ENCODE peak calls at places on chromosome 19, in ten cellular contexts. One of them, this sample, is unnamed.

GRCh38 chr19:38698225-38699026 is 45.8 kb downstream of the CAPN12 start:
- DNase-seq in cardiac muscle cell: no peak
- DNase-seq in right atrium auricular region: no peak
- DNase-seq in astrocyte of the spinal cord: no peak
- DNase-seq in brain microvascular endothelial cell: no peak
- DNase-seq in PC-9: no peak
- DNase-seq in body of pancreas: no peak
- DNase-seq in gastrocnemius medialis: no peak
- DNase-seq in HL-60: no peak
- DNase-seq in cardiac fibroblast: no peak
- DNase-seq in this sample: no peak

GRCh38 chr19:3471954-3472655 is 8.2 kb downstream of the SMIM24 start:
- DNase-seq in brain microvascular endothelial cell: no peak
- DNase-seq in right atrium auricular region: no peak
- DNase-seq in PC-9: no peak
- DNase-seq in cardiac muscle cell: peak
- DNase-seq in HL-60: no peak
- DNase-seq in cardiac fibroblast: peak
- DNase-seq in body of pancreas: no peak
- DNase-seq in astrocyte of the spinal cord: no peak
- DNase-seq in gastrocnemius medialis: no peak
- DNase-seq in this sample: no peak

GRCh38 chr19:4089400-4089908 is 22.8 kb upstream of the ZBTB7A start:
- DNase-seq in gastrocnemius medialis: no peak
- DNase-seq in cardiac fibroblast: no peak
- DNase-seq in body of pancreas: no peak
- DNase-seq in right atrium auricular region: no peak
- DNase-seq in PC-9: no peak
- DNase-seq in HL-60: no peak
- DNase-seq in astrocyte of the spinal cord: no peak
- DNase-seq in brain microvascular endothelial cell: no peak
- DNase-seq in cardiac muscle cell: no peak
- DNase-seq in this sample: no peak

GRCh38 chr19:48558018-48558684 is 6.2 kb downstream of the SULT2B1 start:
- DNase-seq in cardiac muscle cell: no peak
- DNase-seq in right atrium auricular region: no peak
- DNase-seq in cardiac fibroblast: peak
- DNase-seq in PC-9: no peak
- DNase-seq in astrocyte of the spinal cord: peak
- DNase-seq in gastrocnemius medialis: no peak
- DNase-seq in body of pancreas: peak
- DNase-seq in brain microvascular endothelial cell: peak
- DNase-seq in HL-60: peak
- DNase-seq in this sample: peak

GRCh38 chr19:1373534-1374249 is 10.0 kb upstream of the NDUFS7 start:
- DNase-seq in right atrium auricular region: no peak
- DNase-seq in astrocyte of the spinal cord: peak
- DNase-seq in cardiac muscle cell: peak
- DNase-seq in brain microvascular endothelial cell: no peak
- DNase-seq in HL-60: no peak
- DNase-seq in cardiac fibroblast: peak
- DNase-seq in PC-9: no peak
- DNase-seq in body of pancreas: peak
- DNase-seq in gastrocnemius medialis: no peak
- DNase-seq in this sample: peak

GRCh38 chr19:50925734-50926133 is 14.5 kb upstream of the KLK4 start:
- DNase-seq in brain microvascular endothelial cell: no peak
- DNase-seq in astrocyte of the spinal cord: no peak
- DNase-seq in body of pancreas: no peak
- DNase-seq in gastrocnemius medialis: no peak
- DNase-seq in PC-9: peak
- DNase-seq in cardiac fibroblast: no peak
- DNase-seq in HL-60: no peak
- DNase-seq in cardiac muscle cell: no peak
- DNase-seq in right atrium auricular region: no peak
- DNase-seq in this sample: peak

GRCh38 chr19:19185853-19186728 is 5.9 kb downstream of the BORCS8 start:
- DNase-seq in HL-60: peak
- DNase-seq in gastrocnemius medialis: no peak
- DNase-seq in cardiac fibroblast: peak
- DNase-seq in PC-9: peak
- DNase-seq in body of pancreas: peak
- DNase-seq in right atrium auricular region: no peak
- DNase-seq in cardiac muscle cell: peak
- DNase-seq in brain microvascular endothelial cell: no peak
- DNase-seq in astrocyte of the spinal cord: no peak
- DNase-seq in this sample: peak

GRCh38 chr19:39670998-39671397 is 15.3 kb downstream of the LGALS16 start:
- DNase-seq in cardiac fibroblast: no peak
- DNase-seq in brain microvascular endothelial cell: no peak
- DNase-seq in gastrocnemius medialis: no peak
- DNase-seq in HL-60: no peak
- DNase-seq in right atrium auricular region: no peak
- DNase-seq in body of pancreas: no peak
- DNase-seq in PC-9: no peak
- DNase-seq in astrocyte of the spinal cord: no peak
- DNase-seq in cardiac muscle cell: no peak
- DNase-seq in this sample: no peak

GRCh38 chr19:10230155-10230903 is 802 bp downstream of the S1PR2 start:
- DNase-seq in astrocyte of the spinal cord: no peak
- DNase-seq in cardiac fibroblast: peak
- DNase-seq in HL-60: no peak
- DNase-seq in PC-9: peak
- DNase-seq in right atrium auricular region: no peak
- DNase-seq in gastrocnemius medialis: no peak
- DNase-seq in cardiac muscle cell: peak
- DNase-seq in body of pancreas: peak
- DNase-seq in brain microvascular endothelial cell: no peak
- DNase-seq in this sample: peak

GRCh38 chr19:51347209-51347928 is 5.4 kb upstream of the VSIG10L start:
- DNase-seq in right atrium auricular region: no peak
- DNase-seq in cardiac muscle cell: no peak
- DNase-seq in gastrocnemius medialis: no peak
- DNase-seq in astrocyte of the spinal cord: no peak
- DNase-seq in PC-9: no peak
- DNase-seq in brain microvascular endothelial cell: no peak
- DNase-seq in body of pancreas: no peak
- DNase-seq in HL-60: no peak
- DNase-seq in cardiac fibroblast: no peak
- DNase-seq in this sample: no peak

GRCh38 chr19:51294977-51295375 is 16.5 kb upstream of the IGLON5 start:
- DNase-seq in cardiac fibroblast: no peak
- DNase-seq in brain microvascular endothelial cell: no peak
- DNase-seq in right atrium auricular region: no peak
- DNase-seq in gastrocnemius medialis: no peak
- DNase-seq in astrocyte of the spinal cord: no peak
- DNase-seq in PC-9: no peak
- DNase-seq in cardiac muscle cell: no peak
- DNase-seq in body of pancreas: no peak
- DNase-seq in HL-60: no peak
- DNase-seq in this sample: no peak

GRCh38 chr19:33705860-33706259 is 84.1 kb downstream of the CHST8 start:
- DNase-seq in brain microvascular endothelial cell: no peak
- DNase-seq in cardiac fibroblast: no peak
- DNase-seq in HL-60: no peak
- DNase-seq in cardiac muscle cell: no peak
- DNase-seq in PC-9: no peak
- DNase-seq in gastrocnemius medialis: no peak
- DNase-seq in body of pancreas: no peak
- DNase-seq in astrocyte of the spinal cord: no peak
- DNase-seq in right atrium auricular region: no peak
- DNase-seq in this sample: no peak

GRCh38 chr19:33703821-33704220 is 82.1 kb downstream of the CHST8 start:
- DNase-seq in brain microvascular endothelial cell: no peak
- DNase-seq in right atrium auricular region: no peak
- DNase-seq in gastrocnemius medialis: no peak
- DNase-seq in PC-9: no peak
- DNase-seq in cardiac fibroblast: no peak
- DNase-seq in astrocyte of the spinal cord: no peak
- DNase-seq in HL-60: no peak
- DNase-seq in body of pancreas: no peak
- DNase-seq in cardiac muscle cell: no peak
- DNase-seq in this sample: no peak

GRCh38 chr19:33703438-33703750 is 81.6 kb downstream of the CHST8 start:
- DNase-seq in body of pancreas: no peak
- DNase-seq in brain microvascular endothelial cell: no peak
- DNase-seq in right atrium auricular region: no peak
- DNase-seq in astrocyte of the spinal cord: no peak
- DNase-seq in cardiac muscle cell: no peak
- DNase-seq in cardiac fibroblast: no peak
- DNase-seq in HL-60: no peak
- DNase-seq in PC-9: no peak
- DNase-seq in gastrocnemius medialis: no peak
- DNase-seq in this sample: no peak

GRCh38 chr19:33704271-33704670 is 82.5 kb downstream of the CHST8 start:
- DNase-seq in HL-60: no peak
- DNase-seq in brain microvascular endothelial cell: no peak
- DNase-seq in astrocyte of the spinal cord: no peak
- DNase-seq in right atrium auricular region: no peak
- DNase-seq in cardiac muscle cell: no peak
- DNase-seq in body of pancreas: no peak
- DNase-seq in gastrocnemius medialis: no peak
- DNase-seq in PC-9: no peak
- DNase-seq in cardiac fibroblast: no peak
- DNase-seq in this sample: no peak

GRCh38 chr19:33705090-33705847 is 83.5 kb downstream of the CHST8 start:
- DNase-seq in cardiac muscle cell: no peak
- DNase-seq in HL-60: no peak
- DNase-seq in right atrium auricular region: no peak
- DNase-seq in PC-9: no peak
- DNase-seq in gastrocnemius medialis: no peak
- DNase-seq in cardiac fibroblast: no peak
- DNase-seq in body of pancreas: no peak
- DNase-seq in brain microvascular endothelial cell: no peak
- DNase-seq in astrocyte of the spinal cord: no peak
- DNase-seq in this sample: no peak
- TF ChIP-seq CTCF in cardiac muscle cell: no peak
- TF ChIP-seq CTCF in HL-60: no peak
- TF ChIP-seq CTCF in right atrium auricular region: no peak
- TF ChIP-seq CTCF in PC-9: peak
- TF ChIP-seq CTCF in gastrocnemius medialis: no peak
- TF ChIP-seq CTCF in cardiac fibroblast: no peak
- TF ChIP-seq CTCF in body of pancreas: no peak
- TF ChIP-seq CTCF in brain microvascular endothelial cell: no peak
- TF ChIP-seq CTCF in astrocyte of the spinal cord: no peak
- TF ChIP-seq CTCF in this sample: no peak

DNA sequence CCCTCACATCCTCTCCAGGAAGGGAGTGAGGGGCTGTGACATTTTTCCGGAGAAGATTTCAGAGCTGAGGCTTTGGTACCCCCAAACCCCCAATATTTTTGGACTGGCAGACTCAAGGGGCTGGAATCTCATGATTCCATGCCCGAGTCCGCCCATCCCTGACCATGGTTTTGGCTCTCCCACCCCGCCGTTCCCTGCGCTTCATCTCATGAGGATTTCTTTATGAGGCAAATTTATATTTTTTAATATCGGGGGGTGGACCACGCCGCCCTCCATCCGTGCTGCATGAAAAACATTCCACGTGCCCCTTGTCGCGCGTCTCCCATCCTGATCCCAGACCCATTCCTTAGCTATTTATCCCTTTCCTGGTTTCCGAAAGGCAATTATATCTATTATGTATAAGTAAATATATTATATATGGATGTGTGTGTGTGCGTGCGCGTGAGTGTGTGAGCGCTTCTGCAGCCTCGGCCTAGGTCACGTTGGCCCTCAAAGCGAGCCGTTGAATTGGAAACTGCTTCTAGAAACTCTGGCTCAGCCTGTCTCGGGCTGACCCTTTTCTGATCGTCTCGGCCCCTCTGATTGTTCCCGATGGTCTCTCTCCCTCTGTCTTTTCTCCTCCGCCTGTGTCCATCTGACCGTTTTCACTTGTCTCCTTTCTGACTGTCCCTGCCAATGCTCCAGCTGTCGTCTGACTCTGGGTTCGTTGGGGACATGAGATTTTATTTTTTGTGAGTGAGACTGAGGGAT is 6.6 kb downstream of the FOSB start:
- DNase-seq in cardiac fibroblast: peak
- DNase-seq in gastrocnemius medialis: no peak
- DNase-seq in brain microvascular endothelial cell: peak
- DNase-seq in PC-9: no peak
- DNase-seq in astrocyte of the spinal cord: peak
- DNase-seq in HL-60: no peak
- DNase-seq in right atrium auricular region: no peak
- DNase-seq in body of pancreas: no peak
- DNase-seq in cardiac muscle cell: no peak
- DNase-seq in this sample: peak
- H3K4me3 ChIP-seq in cardiac fibroblast: no peak
- H3K4me3 ChIP-seq in gastrocnemius medialis: no peak
- H3K4me3 ChIP-seq in brain microvascular endothelial cell: no peak
- H3K4me3 ChIP-seq in PC-9: no peak
- H3K4me3 ChIP-seq in astrocyte of the spinal cord: no peak
- H3K4me3 ChIP-seq in HL-60: no peak
- H3K4me3 ChIP-seq in right atrium auricular region: no peak
- H3K4me3 ChIP-seq in body of pancreas: no peak
- H3K4me3 ChIP-seq in cardiac muscle cell: no peak
- H3K4me3 ChIP-seq in this sample: no peak

DNA sequence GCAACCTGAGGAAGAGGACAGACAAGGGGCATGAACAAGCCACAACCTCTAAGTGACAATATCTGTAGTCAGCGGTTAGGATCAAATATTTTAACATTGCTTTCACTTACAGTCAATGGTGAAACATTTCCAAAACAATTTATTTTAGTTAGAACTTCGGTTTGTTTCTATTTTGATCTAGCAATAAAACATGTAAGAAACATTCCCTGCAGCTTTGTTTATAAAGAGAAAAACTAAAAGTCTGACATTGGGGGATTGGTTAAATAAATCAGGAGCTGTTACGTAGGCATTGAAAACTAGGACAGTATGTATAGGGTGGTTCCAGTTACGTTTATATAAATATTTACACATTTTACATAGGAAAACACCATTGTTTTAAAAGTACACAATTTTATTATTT is 3.4 kb downstream of the URI1 start:
- DNase-seq in PC-9: no peak
- DNase-seq in HL-60: no peak
- DNase-seq in cardiac muscle cell: no peak
- DNase-seq in brain microvascular endothelial cell: no peak
- DNase-seq in right atrium auricular region: no peak
- DNase-seq in astrocyte of the spinal cord: no peak
- DNase-seq in body of pancreas: no peak
- DNase-seq in cardiac fibroblast: no peak
- DNase-seq in gastrocnemius medialis: no peak
- DNase-seq in this sample: no peak
- TF ChIP-seq CTCF in PC-9: no peak
- TF ChIP-seq CTCF in HL-60: no peak
- TF ChIP-seq CTCF in cardiac muscle cell: no peak
- TF ChIP-seq CTCF in brain microvascular endothelial cell: no peak
- TF ChIP-seq CTCF in right atrium auricular region: no peak
- TF ChIP-seq CTCF in astrocyte of the spinal cord: no peak
- TF ChIP-seq CTCF in body of pancreas: no peak
- TF ChIP-seq CTCF in cardiac fibroblast: no peak
- TF ChIP-seq CTCF in gastrocnemius medialis: no peak
- TF ChIP-seq CTCF in this sample: no peak

DNA sequence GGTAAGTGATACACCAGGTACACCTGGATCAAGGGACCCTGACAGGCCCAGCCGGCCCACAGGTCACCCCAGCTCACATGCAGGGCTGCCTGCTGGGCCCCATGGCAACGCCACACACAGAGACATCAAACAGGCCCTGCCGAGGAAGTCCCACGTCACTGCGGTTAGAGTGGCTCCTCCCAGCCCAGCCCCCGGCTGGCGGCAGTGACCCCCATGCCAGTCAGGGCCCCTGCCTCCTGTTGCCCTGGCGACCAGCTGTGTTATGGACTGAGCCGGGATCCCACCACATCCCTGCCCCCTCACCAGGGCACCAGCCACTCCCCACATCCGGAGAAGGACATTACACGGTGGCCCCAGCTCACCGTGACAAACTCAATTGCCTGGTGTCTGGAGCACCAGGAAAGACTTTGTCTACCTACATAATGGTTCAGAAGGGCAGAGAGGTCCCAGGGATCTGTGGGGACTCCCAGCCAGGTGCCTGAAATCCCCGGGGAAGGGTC is 30.4 kb upstream of the NANOS3 start:
- DNase-seq in gastrocnemius medialis: no peak
- DNase-seq in astrocyte of the spinal cord: peak
- DNase-seq in HL-60: peak
- DNase-seq in cardiac fibroblast: peak
- DNase-seq in cardiac muscle cell: peak
- DNase-seq in PC-9: peak
- DNase-seq in brain microvascular endothelial cell: peak
- DNase-seq in body of pancreas: peak
- DNase-seq in right atrium auricular region: peak
- DNase-seq in this sample: peak
- H3K4me3 ChIP-seq in gastrocnemius medialis: peak
- H3K4me3 ChIP-seq in astrocyte of the spinal cord: no peak
- H3K4me3 ChIP-seq in HL-60: no peak
- H3K4me3 ChIP-seq in cardiac fibroblast: peak
- H3K4me3 ChIP-seq in cardiac muscle cell: peak
- H3K4me3 ChIP-seq in PC-9: peak
- H3K4me3 ChIP-seq in brain microvascular endothelial cell: peak
- H3K4me3 ChIP-seq in body of pancreas: no peak
- H3K4me3 ChIP-seq in right atrium auricular region: peak
- H3K4me3 ChIP-seq in this sample: peak

This sample was measured in fibroblast of pulmonary artery.